ENCODE peak calls at places on chromosomes 6 and 20, in four cellular contexts. One of them, this sample, is unnamed.

GRCh38 chr20:40880063-40880715 is 148.4 kb upstream of the TOP1 start:
- DNase-seq in body of pancreas: no peak
- DNase-seq in lung: no peak
- DNase-seq in AG10803: no peak
- DNase-seq in this sample: no peak

GRCh38 chr6:142378138-142378875 is 76.5 kb downstream of the ADGRG6 start:
- DNase-seq in AG10803: peak; percentile 88
- DNase-seq in body of pancreas: no peak
- DNase-seq in lung: peak; percentile 41
- DNase-seq in this sample: peak; percentile 57

GRCh38 chr6:35096129-35096852 is 44.8 kb downstream of the TCP11 start:
- DNase-seq in body of pancreas: no peak
- DNase-seq in AG10803: peak; percentile 84
- DNase-seq in lung: no peak
- DNase-seq in this sample: peak; percentile 77

GRCh38 chr6:143362192-143362558 is 88.3 kb downstream of the ADAT2 start:
- DNase-seq in lung: no peak
- DNase-seq in AG10803: no peak
- DNase-seq in body of pancreas: no peak
- DNase-seq in this sample: no peak

GRCh38 chr6:15608406-15608805 is 54.4 kb downstream of the DTNBP1 start:
- DNase-seq in body of pancreas: no peak
- DNase-seq in lung: no peak
- DNase-seq in AG10803: peak; percentile 83
- DNase-seq in this sample: peak; percentile 56

GRCh38 chr6:158718431-158719126 is 68.7 kb downstream of the SYTL3 start:
- DNase-seq in body of pancreas: peak; percentile 75
- DNase-seq in AG10803: peak; percentile 15
- DNase-seq in lung: no peak
- DNase-seq in this sample: peak; percentile 48

GRCh38 chr6:96913621-96914020 is 10.9 kb upstream of the KLHL32 start:
- DNase-seq in lung: no peak
- DNase-seq in AG10803: no peak
- DNase-seq in body of pancreas: no peak
- DNase-seq in this sample: no peak

GRCh38 chr6:136783021-136783420 is 9.3 kb downstream of the MAP3K5 start:
- DNase-seq in lung: no peak
- DNase-seq in AG10803: no peak
- DNase-seq in body of pancreas: no peak
- DNase-seq in this sample: no peak

GRCh38 chr6:33081098-33081824 is 5.5 kb downstream of the HLA-DPB1 start:
- DNase-seq in body of pancreas: peak; percentile 7
- DNase-seq in AG10803: no peak
- DNase-seq in lung: no peak
- DNase-seq in this sample: no peak

GRCh38 chr6:35243386-35243958 is 16.1 kb upstream of the ZNF76 start:
- DNase-seq in lung: no peak
- DNase-seq in body of pancreas: no peak
- DNase-seq in AG10803: no peak
- DNase-seq in this sample: no peak

GRCh38 chr20:33990075-33990474 is 3.6 kb upstream of the RALY start:
- DNase-seq in AG10803: no peak
- DNase-seq in body of pancreas: no peak
- DNase-seq in lung: no peak
- DNase-seq in this sample: no peak

GRCh38 chr20:41258489-41258888 is 59.0 kb downstream of the ZHX3 start:
- DNase-seq in AG10803: no peak
- DNase-seq in body of pancreas: no peak
- DNase-seq in lung: no peak
- DNase-seq in this sample: no peak

GRCh38 chr6:79048611-79049010 is 29.4 kb downstream of the PHIP start:
- DNase-seq in body of pancreas: peak; percentile 13
- DNase-seq in lung: no peak
- DNase-seq in AG10803: peak; percentile 27
- DNase-seq in this sample: peak; percentile 52

GRCh38 chr6:33160728-33161323 is 31.4 kb downstream of the COL11A2 start:
- DNase-seq in body of pancreas: peak; percentile 18
- DNase-seq in lung: peak; percentile 68
- DNase-seq in AG10803: peak; percentile 96
- DNase-seq in this sample: peak; percentile 77

GRCh38 chr20:20184149-20184548 is 131.8 kb downstream of the CFAP61 start:
- DNase-seq in AG10803: peak; percentile 0
- DNase-seq in lung: no peak
- DNase-seq in body of pancreas: no peak
- DNase-seq in this sample: peak; percentile 17

GRCh38 chr6:57324538-57324937 is 7.1 kb downstream of the PRIM2 start:
- DNase-seq in body of pancreas: no peak
- DNase-seq in lung: no peak
- DNase-seq in AG10803: peak; percentile 39
- DNase-seq in this sample: peak; percentile 39
- TF ChIP-seq CTCF in body of pancreas: peak; percentile 41
- TF ChIP-seq CTCF in lung: peak; percentile 4
- TF ChIP-seq CTCF in AG10803: peak; percentile 64
- TF ChIP-seq CTCF in this sample: peak; percentile 35

GRCh38 chr20:2673453-2673852 is 9.4 kb upstream of the IDH3B start:
- DNase-seq in body of pancreas: no peak
- DNase-seq in AG10803: no peak
- DNase-seq in lung: no peak
- DNase-seq in this sample: no peak

GRCh38 chr20:2672446-2672845 is 8.4 kb upstream of the IDH3B start:
- DNase-seq in AG10803: no peak
- DNase-seq in body of pancreas: no peak
- DNase-seq in lung: no peak
- DNase-seq in this sample: no peak

DNA sequence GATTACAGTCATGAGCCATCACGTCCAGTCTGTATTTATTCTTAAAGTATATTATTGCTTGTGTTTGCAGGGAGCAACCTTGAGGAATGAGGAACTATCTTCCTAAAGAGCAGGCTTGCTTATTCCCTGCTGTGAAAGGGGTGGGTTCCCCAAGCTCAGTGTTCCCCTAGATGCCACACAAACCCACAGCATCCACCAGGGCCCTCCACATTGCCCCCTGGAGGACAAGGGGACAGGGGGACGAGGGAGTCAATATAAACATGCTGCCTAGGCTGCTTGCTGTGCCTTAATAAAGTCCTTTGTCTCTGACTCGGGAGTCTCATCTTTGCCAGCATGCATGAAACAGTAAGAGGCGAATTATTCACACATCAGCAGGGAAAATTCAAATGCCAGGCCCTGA is 8.0 kb upstream of the IDH3B start:
- DNase-seq in AG10803: no peak
- DNase-seq in body of pancreas: no peak
- DNase-seq in lung: no peak
- DNase-seq in this sample: no peak
- TF ChIP-seq CTCF in AG10803: no peak
- TF ChIP-seq CTCF in body of pancreas: no peak
- TF ChIP-seq CTCF in lung: no peak
- TF ChIP-seq CTCF in this sample: peak; percentile 13

GRCh38 chr6:4108561-4109093 is 26.7 kb downstream of the ECI2 start:
- DNase-seq in lung: no peak
- DNase-seq in AG10803: no peak
- DNase-seq in body of pancreas: no peak
- DNase-seq in this sample: no peak

GRCh38 chr6:4113623-4114022 is 21.8 kb downstream of the ECI2 start:
- DNase-seq in lung: no peak
- DNase-seq in AG10803: no peak
- DNase-seq in body of pancreas: no peak
- DNase-seq in this sample: no peak

GRCh38 chr6:4115741-4116140 is 19.6 kb downstream of the ECI2 start:
- DNase-seq in AG10803: no peak
- DNase-seq in body of pancreas: no peak
- DNase-seq in lung: no peak
- DNase-seq in this sample: no peak

GRCh38 chr6:4112366-4112765 is 23.0 kb downstream of the ECI2 start:
- DNase-seq in AG10803: no peak
- DNase-seq in body of pancreas: no peak
- DNase-seq in lung: no peak
- DNase-seq in this sample: no peak

DNA sequence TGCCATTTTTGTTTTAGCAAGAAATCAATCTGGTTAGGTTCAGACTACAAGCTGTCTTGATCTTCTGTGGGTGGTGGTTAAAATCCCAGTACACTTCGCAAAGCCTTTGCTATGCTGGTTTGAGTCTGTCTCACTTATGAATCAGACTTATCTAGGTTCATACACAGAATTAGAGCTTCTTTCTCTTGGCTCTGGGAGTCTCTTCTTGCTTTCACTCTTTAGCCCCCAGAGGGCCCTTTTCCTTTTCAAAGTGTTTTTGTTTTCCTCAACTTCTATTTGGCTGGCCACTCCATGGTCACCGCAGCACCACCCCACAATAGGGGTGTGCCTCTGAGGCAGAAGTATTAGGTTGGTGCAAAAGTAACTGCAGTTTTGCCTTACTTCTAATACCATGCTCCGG is 21.3 kb downstream of the ECI2 start:
- DNase-seq in lung: no peak
- DNase-seq in body of pancreas: no peak
- DNase-seq in AG10803: no peak
- DNase-seq in this sample: peak; percentile 51
- TF ChIP-seq CTCF in lung: no peak
- TF ChIP-seq CTCF in body of pancreas: no peak
- TF ChIP-seq CTCF in AG10803: no peak
- TF ChIP-seq CTCF in this sample: no peak

DNA sequence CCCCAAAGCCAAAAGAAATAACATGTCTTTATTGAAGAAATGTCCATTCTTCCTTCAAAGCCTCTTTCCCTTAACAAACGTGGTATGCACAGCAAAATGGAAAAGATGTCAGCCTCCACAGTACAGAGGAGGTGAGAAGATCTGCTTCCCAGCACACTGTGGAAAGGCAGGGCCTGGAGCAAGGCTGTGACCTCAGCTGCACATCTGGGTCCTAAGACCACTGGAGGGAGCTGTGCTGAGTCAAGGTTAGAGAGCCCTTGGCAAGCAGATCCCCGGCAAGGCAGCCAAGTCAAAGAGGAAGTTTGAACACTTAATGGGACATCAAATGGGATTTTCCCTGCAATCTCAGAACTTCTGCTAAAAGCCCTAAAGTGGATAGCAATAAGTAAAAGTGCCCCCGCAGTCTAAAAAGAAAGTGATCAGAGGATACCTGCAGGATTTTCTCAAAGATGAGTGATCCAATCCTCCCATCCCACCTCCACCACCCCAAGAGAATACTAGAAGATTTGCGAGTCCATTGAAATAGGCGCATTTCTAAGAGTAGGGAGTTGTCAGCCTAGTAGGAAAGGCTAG is 39.4 kb downstream of the UNC5CL start:
- DNase-seq in lung: peak; percentile 65
- DNase-seq in body of pancreas: peak; percentile 83
- DNase-seq in AG10803: peak; percentile 56
- DNase-seq in this sample: peak; percentile 54
- TF ChIP-seq CTCF in lung: peak; percentile 7
- TF ChIP-seq CTCF in body of pancreas: peak; percentile 45
- TF ChIP-seq CTCF in AG10803: peak; percentile 50
- TF ChIP-seq CTCF in this sample: peak; percentile 44

GRCh38 chr6:120373185-120373584 is 961.1 kb downstream of the TBC1D32 start:
- DNase-seq in lung: no peak
- DNase-seq in AG10803: no peak
- DNase-seq in body of pancreas: no peak
- DNase-seq in this sample: no peak

GRCh38 chr6:120384671-120385070 is 949.6 kb downstream of the TBC1D32 start:
- DNase-seq in AG10803: no peak
- DNase-seq in lung: no peak
- DNase-seq in body of pancreas: no peak
- DNase-seq in this sample: peak; percentile 15

DNA sequence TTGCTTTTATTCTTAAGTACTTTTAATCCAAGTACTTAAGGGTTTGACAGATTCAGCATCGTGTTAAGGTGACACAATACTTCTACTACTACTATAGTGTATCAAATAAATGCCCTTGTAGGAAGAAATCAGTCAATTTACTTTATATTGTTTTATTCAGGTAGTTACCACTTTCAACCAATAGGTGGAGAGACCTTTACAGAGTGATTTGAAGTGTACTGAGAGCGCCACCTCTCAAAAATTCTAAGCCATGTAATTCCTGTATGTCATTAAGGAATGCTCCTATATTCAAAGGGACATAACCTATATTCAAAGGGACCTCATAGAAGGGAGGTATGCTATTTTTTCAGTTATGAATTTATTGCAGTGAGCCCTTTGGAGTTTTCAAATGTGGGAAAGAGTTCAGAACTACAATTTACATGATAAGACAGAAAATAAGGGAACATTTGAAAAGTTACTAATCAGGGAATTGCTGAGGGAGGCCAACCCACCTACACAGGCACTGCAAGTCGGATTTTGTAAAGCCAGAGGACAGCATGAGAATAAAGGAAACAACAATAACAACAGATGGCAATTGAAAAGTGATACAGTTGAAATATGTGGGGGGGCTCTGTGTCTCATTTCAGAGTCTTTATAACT is 955.6 kb downstream of the TBC1D32 start:
- DNase-seq in lung: no peak
- DNase-seq in AG10803: peak; percentile 9
- DNase-seq in body of pancreas: peak; percentile 9
- DNase-seq in this sample: peak; percentile 62
- TF ChIP-seq CTCF in lung: no peak
- TF ChIP-seq CTCF in AG10803: peak; percentile 50
- TF ChIP-seq CTCF in body of pancreas: peak; percentile 51
- TF ChIP-seq CTCF in this sample: peak; percentile 60